ENCODE peak calls at places on chromosomes 12 and 14, in six cellular contexts. Y is OCI-LY7, U is gastrocnemius medialis, A is pancreas, R is stomach, D is colonic mucosa. P is an unnamed sample.

GRCh38 chr14:22875003-22875747 is 3.6 kb downstream of the LRP10 start:
- DNase-seq in Y (no peak), U (no peak), A (peak), R (no peak), D (no peak), P (no peak)

GRCh38 chr12:92511776-92512175 is 191.0 kb upstream of the PLEKHG7 start:
- DNase-seq in Y (no peak), U (no peak), A (no peak), R (no peak), D (no peak), P (no peak)

GRCh38 chr12:108333898-108334699 is 5.0 kb downstream of the CMKLR1 start:
- DNase-seq in Y (no peak), U (no peak), A (no peak), R (no peak), D (no peak), P (no peak)

GRCh38 chr14:75016815-75017214 is 14.1 kb downstream of the EIF2B2 start:
- DNase-seq in Y (no peak), U (no peak), A (no peak), R (no peak), D (no peak), P (no peak)

GRCh38 chr12:96648941-96649340 is 159.6 kb downstream of the CFAP54 start:
- DNase-seq in Y (no peak), U (no peak), A (no peak), R (no peak), D (no peak), P (no peak)

GRCh38 chr14:104985675-104986486 is at the start of gene CLBA1:
- DNase-seq in Y (peak), U (peak), A (peak), R (peak), D (peak), P (peak)

GRCh38 chr14:103123128-103123633 is at the start of gene TNFAIP2:
- DNase-seq in Y (no peak), U (no peak), A (no peak), R (no peak), D (no peak), P (no peak)

GRCh38 chr14:76908834-76909233 is 82.6 kb downstream of the LRRC74A start:
- DNase-seq in Y (peak), U (no peak), A (no peak), R (no peak), D (no peak), P (no peak)

GRCh38 chr12:119869720-119870119 is 7.4 kb downstream of the CIT start:
- DNase-seq in Y (no peak), U (no peak), A (no peak), R (no peak), D (no peak), P (no peak)

GRCh38 chr12:106248849-106249371 is 1.1 kb upstream of the CKAP4 start:
- DNase-seq in Y (peak), U (no peak), A (no peak), R (no peak), D (peak), P (no peak)

GRCh38 chr14:53956427-53957201 is at the start of gene BMP4:
- DNase-seq in Y (peak), U (peak), A (peak), R (peak), D (peak), P (peak)

GRCh38 chr12:89826468-89826867 is 117.8 kb upstream of the ATP2B1 start:
- DNase-seq in Y (no peak), U (no peak), A (no peak), R (no peak), D (no peak), P (no peak)

GRCh38 chr12:30908389-30909087 is 18.0 kb upstream of the TSPAN11 start:
- DNase-seq in Y (no peak), U (no peak), A (no peak), R (no peak), D (no peak), P (no peak)

GRCh38 chr14:101962503-101962874 is 1.9 kb upstream of the DYNC1H1 start:
- DNase-seq in Y (no peak), U (no peak), A (peak), R (peak), D (peak), P (no peak)

GRCh38 chr12:29768372-29768771 is 15.4 kb downstream of the TMTC1 start:
- DNase-seq in Y (no peak), U (no peak), A (no peak), R (no peak), D (no peak), P (no peak)

GRCh38 chr12:103177624-103178023 is 220.2 kb downstream of the ASCL1 start:
- DNase-seq in Y (no peak), U (no peak), A (no peak), R (no peak), D (no peak), P (no peak)

GRCh38 chr14:57302883-57303282 is 34.1 kb downstream of the AP5M1 start:
- DNase-seq in Y (no peak), U (no peak), A (no peak), R (no peak), D (no peak), P (no peak)

GRCh38 chr14:88098128-88098527 is 93.2 kb downstream of the GPR65 start:
- DNase-seq in Y (no peak), U (no peak), A (no peak), R (no peak), D (no peak), P (no peak)

GRCh38 chr12:72493390-72493789 is 221.2 kb downstream of the TRHDE start:
- DNase-seq in Y (no peak), U (no peak), A (no peak), R (no peak), D (no peak), P (no peak)

GRCh38 chr12:131105736-131106356 is 152.1 kb downstream of the ADGRD1 start:
- DNase-seq in Y (no peak), U (no peak), A (no peak), R (no peak), D (no peak), P (no peak)

GRCh38 chr12:54603173-54603814 is 14.8 kb upstream of the PPP1R1A start:
- DNase-seq in Y (peak), U (peak), A (no peak), R (peak), D (peak), P (peak)

GRCh38 chr12:89335452-89336244 is 16.7 kb downstream of the DUSP6 start:
- DNase-seq in Y (no peak), U (no peak), A (no peak), R (no peak), D (no peak), P (no peak)

GRCh38 chr12:3364661-3365264 is 126.2 kb upstream of the PRMT8 start:
- DNase-seq in Y (no peak), U (no peak), A (no peak), R (no peak), D (no peak), P (no peak)

GRCh38 chr14:36105401-36105800 is 71.1 kb downstream of the PTCSC3 start:
- DNase-seq in Y (no peak), U (no peak), A (no peak), R (no peak), D (no peak), P (no peak)

GRCh38 chr14:92922883-92923743 is at the start of gene CHGA:
- DNase-seq in Y (peak), U (no peak), A (no peak), R (peak), D (peak), P (no peak)

GRCh38 chr12:69570000-69570516 is 15.2 kb upstream of the CCT2 start:
- DNase-seq in Y (no peak), U (no peak), A (no peak), R (no peak), D (no peak), P (no peak)

GRCh38 chr12:39867631-39868030 is 238.2 kb downstream of the SLC2A13 start:
- DNase-seq in Y (no peak), U (no peak), A (no peak), R (no peak), D (no peak), P (no peak)
- H3K27ac ChIP-seq in Y (no peak), U (no peak), A (no peak), R (no peak), D (no peak), P (no peak)

DNA sequence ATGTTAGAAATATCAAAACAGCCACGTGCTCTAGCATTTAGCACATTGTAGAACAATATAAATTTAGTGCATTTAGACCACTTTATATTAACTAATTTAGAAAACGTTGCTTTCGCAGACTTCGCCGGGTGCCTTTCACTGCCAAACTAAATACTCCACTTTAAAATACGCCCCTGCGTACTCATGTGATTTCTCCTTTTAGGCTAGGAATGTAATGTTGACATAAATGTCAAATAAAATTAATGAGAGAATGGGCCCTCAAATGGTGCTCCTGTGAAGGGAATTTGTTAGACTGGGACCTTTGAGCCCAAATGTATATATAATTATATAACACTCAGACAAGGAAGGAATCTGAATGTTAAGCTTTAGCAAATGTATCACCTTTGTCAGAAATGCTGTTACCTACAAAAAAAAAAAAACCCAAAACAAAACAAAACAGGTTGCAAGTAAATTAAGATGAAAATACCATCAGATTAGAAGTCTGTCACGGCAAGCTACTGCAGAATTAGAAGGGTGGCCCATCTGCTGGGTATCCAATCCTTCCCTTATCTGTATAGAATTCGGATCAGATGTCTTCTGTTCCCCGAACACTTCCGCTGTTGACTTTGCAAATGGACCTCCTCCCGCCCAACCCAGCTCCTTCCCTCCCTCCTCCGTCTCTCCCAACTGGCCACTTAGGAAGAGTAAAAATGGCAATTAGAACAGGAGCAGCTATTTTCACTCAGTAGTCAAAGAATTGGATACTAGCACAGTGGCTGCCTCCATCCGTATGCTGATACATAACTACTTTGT is 159.3 kb upstream of the FOXN3 start:
- DNase-seq in Y (no peak), U (no peak), A (no peak), R (no peak), D (no peak), P (no peak)
- H3K27ac ChIP-seq in Y (no peak), U (no peak), A (no peak), R (no peak), D (no peak), P (peak)

DNA sequence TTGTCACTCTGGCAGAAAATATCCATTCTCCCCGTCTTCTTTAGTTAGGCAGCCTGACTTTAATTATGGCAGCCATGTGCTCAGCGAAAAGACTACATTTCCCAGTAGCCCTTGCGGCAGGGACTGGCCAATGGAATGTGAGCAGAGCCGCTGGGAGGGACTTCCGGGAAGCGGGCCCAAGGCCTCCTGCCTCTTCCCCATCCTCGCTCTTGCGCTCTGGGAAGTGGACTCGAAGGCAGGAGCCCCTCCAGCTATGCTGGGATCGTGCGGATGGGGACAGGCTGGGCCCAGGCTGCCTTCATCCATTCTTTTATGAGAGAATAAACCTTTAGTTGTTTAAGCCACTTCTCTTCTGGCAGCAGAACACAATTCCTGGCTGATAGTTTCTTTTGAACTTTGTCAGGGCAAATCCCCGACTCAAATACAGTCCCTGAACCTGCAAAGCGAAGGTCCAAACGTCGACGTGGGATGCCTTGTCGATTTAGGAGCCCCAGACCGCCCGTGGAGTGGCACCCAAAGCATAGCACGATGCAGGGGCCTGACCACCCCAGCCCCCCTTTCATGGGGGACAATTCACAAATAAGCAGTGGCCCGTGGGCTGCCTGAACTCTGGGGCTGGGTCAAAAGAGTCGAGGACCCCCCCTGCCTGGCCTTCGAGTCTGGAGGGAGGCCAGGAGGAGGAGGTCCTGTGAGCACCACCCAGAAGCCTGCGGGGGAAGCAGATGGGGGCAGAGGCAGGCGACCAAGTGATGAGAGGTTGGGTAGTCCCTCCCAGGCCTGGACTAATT is 15.6 kb upstream of the LRTM2 start:
- DNase-seq in Y (peak), U (peak), A (peak), R (peak), D (peak), P (peak)
- H3K27ac ChIP-seq in Y (no peak), U (peak), A (no peak), R (peak), D (no peak), P (no peak)

GRCh38 chr14:100308112-100308792 is 2.0 kb upstream of the SLC25A29 start:
- DNase-seq in Y (no peak), U (no peak), A (no peak), R (no peak), D (no peak), P (no peak)

GRCh38 chr14:100307215-100308111 is 1.2 kb upstream of the SLC25A29 start:
- DNase-seq in Y (no peak), U (no peak), A (no peak), R (peak), D (peak), P (no peak)

GRCh38 chr14:100306256-100306505 is at the start of gene SLC25A29:
- DNase-seq in Y (no peak), U (no peak), A (no peak), R (no peak), D (no peak), P (no peak)

GRCh38 chr14:100305446-100306255 is 593 bp downstream of the SLC25A29 start:
- DNase-seq in Y (peak), U (no peak), A (no peak), R (peak), D (peak), P (no peak)

DNA sequence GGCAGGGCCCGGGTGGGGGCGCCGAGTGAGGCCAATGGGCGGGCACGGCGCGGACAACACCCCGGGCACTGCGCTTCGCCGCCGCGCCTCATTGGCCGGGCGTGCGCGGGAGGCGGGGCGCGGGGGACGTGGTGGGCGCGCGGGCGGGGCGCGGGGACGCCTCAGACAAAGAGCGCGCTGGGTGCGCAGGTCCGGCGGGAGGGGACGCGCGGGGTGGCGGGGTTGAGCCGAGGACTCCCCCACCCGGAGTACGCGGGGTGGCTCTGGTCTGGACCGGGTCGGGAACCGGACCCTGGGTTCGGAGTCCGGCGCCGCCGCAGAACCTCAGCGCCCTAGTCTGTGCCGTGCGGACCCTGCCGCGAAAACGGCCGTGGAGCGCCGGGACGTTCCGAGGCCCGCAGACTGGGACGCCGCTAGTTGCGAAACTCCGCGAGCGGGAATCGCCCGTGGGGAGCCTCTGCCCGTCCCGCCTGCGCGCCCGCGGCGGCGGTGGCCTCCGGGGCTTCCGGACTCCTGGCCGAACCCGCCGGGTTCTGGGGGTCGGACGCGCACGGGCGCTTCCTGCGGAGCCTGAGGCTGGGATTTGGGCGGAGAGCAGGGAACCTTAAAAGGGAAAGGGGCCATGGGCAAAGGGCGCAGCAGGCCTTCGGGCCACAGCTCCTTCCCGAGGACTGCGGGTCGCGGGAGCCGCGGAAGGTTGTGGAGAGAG is 416 bp upstream of the SLC25A29 start:
- DNase-seq in Y (peak), U (peak), A (peak), R (peak), D (peak), P (peak)
- H3K27ac ChIP-seq in Y (no peak), U (peak), A (peak), R (peak), D (peak), P (peak)

DNA sequence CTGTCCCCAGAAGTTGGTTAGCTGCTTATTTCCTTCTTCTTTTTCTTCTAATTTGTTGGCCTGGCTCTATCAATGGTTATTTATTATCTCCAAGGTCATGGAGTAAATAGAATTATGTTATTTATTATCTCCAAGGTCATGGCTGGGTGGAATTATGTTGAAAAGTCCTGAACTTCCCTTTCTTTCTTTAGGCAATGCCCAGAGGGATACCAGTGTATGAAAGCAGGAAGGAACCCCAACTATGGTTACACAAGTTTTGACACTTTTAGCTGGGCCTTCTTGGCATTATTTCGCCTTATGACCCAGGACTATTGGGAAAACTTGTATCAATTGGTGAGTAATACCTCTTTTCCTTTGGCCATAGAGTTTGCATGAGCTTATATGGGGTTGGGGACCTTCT is 111.5 kb downstream of the SCN8A start:
- DNase-seq in Y (no peak), U (no peak), A (no peak), R (no peak), D (no peak), P (no peak)
- H3K27ac ChIP-seq in Y (no peak), U (no peak), A (peak), R (no peak), D (no peak), P (no peak)

DNA sequence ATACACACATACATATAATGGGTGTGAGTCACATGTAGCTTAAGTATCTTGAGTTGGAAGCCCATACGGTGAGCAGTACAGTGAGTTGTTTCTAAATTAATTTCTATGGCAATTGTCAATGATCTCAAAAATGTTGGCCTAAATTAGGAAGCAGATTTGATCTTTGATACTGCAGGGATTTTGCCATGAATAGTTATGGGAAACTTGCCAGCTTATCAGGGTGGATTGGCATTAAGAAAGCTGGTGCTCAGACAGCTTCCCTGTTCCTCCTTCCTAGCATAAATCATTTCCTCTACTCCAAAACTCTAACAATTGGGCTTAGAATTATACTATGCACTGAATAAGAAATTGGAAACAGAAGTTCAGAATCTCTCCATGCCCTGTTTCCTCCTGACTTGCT is 150.9 kb upstream of the FRMD6 start:
- DNase-seq in Y (no peak), U (no peak), A (no peak), R (no peak), D (no peak), P (no peak)
- H3K27ac ChIP-seq in Y (no peak), U (no peak), A (no peak), R (no peak), D (no peak), P (no peak)

DNA sequence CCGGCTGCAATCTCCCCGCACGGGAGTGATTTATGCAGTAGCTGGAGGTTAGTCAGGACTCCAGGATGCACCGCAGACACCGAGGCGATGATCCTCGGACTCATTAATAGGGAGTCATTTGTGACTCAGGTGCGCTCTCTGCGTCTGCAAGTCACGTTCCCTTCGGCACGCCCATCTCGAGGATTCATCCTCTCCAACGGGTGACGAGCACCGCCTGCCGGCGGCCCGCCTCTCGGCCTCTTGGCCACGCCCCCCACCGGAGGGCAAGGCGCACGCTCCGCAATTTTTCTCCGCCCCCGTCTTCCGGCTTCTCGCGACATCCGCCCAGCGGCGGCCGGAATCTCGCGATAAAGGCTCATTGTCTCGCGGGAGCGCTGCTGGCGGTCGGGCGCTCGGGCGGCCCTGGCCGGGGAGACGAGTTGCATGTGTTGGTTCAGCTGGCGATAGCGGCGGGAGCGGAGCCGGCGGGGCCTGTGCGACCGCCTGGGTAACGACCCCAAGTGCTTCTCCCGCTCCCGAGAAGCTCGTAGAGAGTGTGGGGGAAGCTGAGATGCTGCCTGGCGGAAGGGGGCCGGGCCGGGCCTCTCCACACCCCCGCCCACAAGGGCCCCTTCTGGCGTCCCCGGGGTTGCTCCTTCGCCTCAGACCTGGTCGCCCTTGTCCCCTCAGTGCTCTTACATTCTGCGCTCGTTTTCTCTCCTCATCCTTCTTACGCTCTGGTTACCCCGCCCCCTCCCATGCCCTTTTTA is at the start of gene DENR:
- DNase-seq in Y (peak), U (peak), A (peak), R (peak), D (peak), P (peak)
- H3K27ac ChIP-seq in Y (peak), U (peak), A (peak), R (peak), D (peak), P (peak)

GRCh38 chr12:49894754-49895153 is 8.9 kb downstream of the FAIM2 start:
- DNase-seq in Y (no peak), U (no peak), A (no peak), R (no peak), D (no peak), P (no peak)
- H3K27ac ChIP-seq in Y (no peak), U (no peak), A (no peak), R (peak), D (no peak), P (no peak)

P was measured in thoracic aorta.